ENCODE peak calls at places on chromosome 15, in nine cellular contexts. C is PC-3, B is HepG2, Y is GM23248, P is DND-41, F is H9, G is IMR-90, O is MM.1S, W is PC-9. N is an unnamed sample.

GRCh38 chr15:40344631-40345120 is 3.9 kb upstream of the CCDC9B start:
- DNase-seq in C (peak), B (peak), Y (peak), P (peak), F (peak), G (peak), O (peak), W (peak), N (peak)

GRCh38 chr15:43285609-43286037 is 18.9 kb upstream of the TGM5 start:
- DNase-seq in C (peak), B (peak), Y (peak), P (peak), F (no peak), G (peak), O (peak), W (peak), N (peak)

GRCh38 chr15:90035835-90036220 is 34.7 kb downstream of the ZNF710 start:
- DNase-seq in C (no peak), B (no peak), Y (no peak), P (no peak), F (no peak), G (no peak), O (no peak), W (no peak), N (no peak)

GRCh38 chr15:57388199-57388863 is 12.0 kb downstream of the CGNL1 start:
- DNase-seq in C (no peak), B (no peak), Y (peak), P (no peak), F (no peak), G (no peak), O (no peak), W (no peak), N (peak)

GRCh38 chr15:66698318-66698961 is 3.6 kb upstream of the SMAD6 start:
- DNase-seq in C (peak), B (peak), Y (peak), P (peak), F (peak), G (peak), O (peak), W (peak), N (peak)

GRCh38 chr15:85168642-85169173 is 187.1 kb downstream of the PDE8A start:
- DNase-seq in C (peak), B (peak), Y (peak), P (no peak), F (peak), G (peak), O (peak), W (peak), N (no peak)

GRCh38 chr15:73908822-73909122 is 17.5 kb upstream of the LOXL1 start:
- DNase-seq in C (no peak), B (peak), Y (no peak), P (no peak), F (no peak), G (no peak), O (no peak), W (no peak), N (no peak)

GRCh38 chr15:75117993-75118392 is 83.7 kb upstream of the C15orf39 start:
- DNase-seq in C (no peak), B (no peak), Y (no peak), P (no peak), F (no peak), G (no peak), O (no peak), W (no peak), N (no peak)

GRCh38 chr15:99130314-99130713 is 25.4 kb downstream of the SYNM start:
- DNase-seq in C (no peak), B (no peak), Y (no peak), P (no peak), F (no peak), G (no peak), O (no peak), W (no peak), N (no peak)

GRCh38 chr15:99442268-99442897 is 123.4 kb upstream of the MEF2A start:
- DNase-seq in C (peak), B (no peak), Y (peak), P (no peak), F (no peak), G (peak), O (no peak), W (peak), N (peak)

GRCh38 chr15:99496302-99496629 is 69.5 kb upstream of the MEF2A start:
- DNase-seq in C (no peak), B (no peak), Y (no peak), P (no peak), F (no peak), G (no peak), O (no peak), W (no peak), N (no peak)

GRCh38 chr15:80607288-80607980 is 87.7 kb upstream of the ABHD17C start:
- DNase-seq in C (no peak), B (no peak), Y (no peak), P (no peak), F (no peak), G (no peak), O (no peak), W (no peak), N (no peak)

GRCh38 chr15:77415450-77416448 is 4.2 kb downstream of the PEAK1 start:
- DNase-seq in C (no peak), B (no peak), Y (peak), P (no peak), F (no peak), G (peak), O (no peak), W (no peak), N (peak)

GRCh38 chr15:71329041-71329440 is 213.8 kb downstream of the THSD4 start:
- DNase-seq in C (no peak), B (no peak), Y (no peak), P (no peak), F (no peak), G (peak), O (no peak), W (no peak), N (peak)

GRCh38 chr15:35753486-35753885 is 207.5 kb upstream of the DPH6 start:
- DNase-seq in C (peak), B (no peak), Y (peak), P (no peak), F (no peak), G (peak), O (no peak), W (no peak), N (peak)

GRCh38 chr15:89876736-89877135 is 17.1 kb downstream of the AP3S2 start:
- DNase-seq in C (no peak), B (no peak), Y (no peak), P (no peak), F (no peak), G (no peak), O (no peak), W (no peak), N (no peak)

GRCh38 chr15:65177901-65178300 is 7.2 kb downstream of the CLPX start:
- DNase-seq in C (peak), B (no peak), Y (peak), P (no peak), F (no peak), G (no peak), O (no peak), W (no peak), N (no peak)

GRCh38 chr15:84666373-84666772 is 8.4 kb upstream of the NMB start:
- DNase-seq in C (no peak), B (no peak), Y (peak), P (no peak), F (no peak), G (no peak), O (no peak), W (no peak), N (no peak)

GRCh38 chr15:74789171-74789627 is 7.3 kb downstream of the CSK start:
- DNase-seq in C (peak), B (no peak), Y (no peak), P (no peak), F (no peak), G (no peak), O (peak), W (peak), N (no peak)

GRCh38 chr15:43483306-43484128 is 9.4 kb downstream of the TP53BP1 start:
- DNase-seq in C (peak), B (no peak), Y (peak), P (no peak), F (no peak), G (no peak), O (no peak), W (no peak), N (no peak)

GRCh38 chr15:26050979-26051378 is 187.9 kb upstream of the ATP10A start:
- DNase-seq in C (no peak), B (no peak), Y (no peak), P (no peak), F (no peak), G (no peak), O (no peak), W (no peak), N (no peak)

GRCh38 chr15:37981781-37982180 is 47.3 kb downstream of the TMCO5A start:
- DNase-seq in C (peak), B (peak), Y (peak), P (no peak), F (no peak), G (peak), O (peak), W (no peak), N (peak)

GRCh38 chr15:85458764-85459163 is 78.4 kb downstream of the AKAP13 start:
- DNase-seq in C (peak), B (no peak), Y (peak), P (no peak), F (no peak), G (no peak), O (no peak), W (no peak), N (no peak)

GRCh38 chr15:76105911-76106310 is 46.1 kb downstream of the TMEM266 start:
- DNase-seq in C (no peak), B (no peak), Y (no peak), P (no peak), F (no peak), G (no peak), O (no peak), W (no peak), N (no peak)

GRCh38 chr15:99683000-99683670 is 50.1 kb downstream of the LYSMD4 start:
- DNase-seq in C (no peak), B (no peak), Y (peak), P (no peak), F (no peak), G (peak), O (no peak), W (no peak), N (peak)

GRCh38 chr15:63948971-63949370 is 97.3 kb downstream of the DAPK2 start:
- DNase-seq in C (no peak), B (no peak), Y (no peak), P (no peak), F (no peak), G (no peak), O (no peak), W (no peak), N (peak)
- H3K4me2 ChIP-seq in C (no peak), B (no peak), Y (no peak), P (no peak), F (no peak), G (no peak), O (no peak), W (no peak), N (no peak)

GRCh38 chr15:47182818-47183217 is 534.5 kb upstream of the SEMA6D start:
- DNase-seq in C (no peak), B (no peak), Y (no peak), P (no peak), F (no peak), G (no peak), O (no peak), W (no peak), N (no peak)

GRCh38 chr15:47184405-47185221 is 532.7 kb upstream of the SEMA6D start:
- DNase-seq in C (no peak), B (no peak), Y (peak), P (no peak), F (peak), G (peak), O (peak), W (no peak), N (peak)

GRCh38 chr15:47184003-47184404 is 533.3 kb upstream of the SEMA6D start:
- DNase-seq in C (no peak), B (no peak), Y (peak), P (no peak), F (peak), G (no peak), O (peak), W (no peak), N (no peak)

GRCh38 chr15:47186071-47186470 is 531.2 kb upstream of the SEMA6D start:
- DNase-seq in C (no peak), B (no peak), Y (no peak), P (no peak), F (no peak), G (no peak), O (no peak), W (no peak), N (no peak)

GRCh38 chr15:47185222-47185800 is 532.0 kb upstream of the SEMA6D start:
- DNase-seq in C (no peak), B (no peak), Y (no peak), P (no peak), F (no peak), G (peak), O (no peak), W (no peak), N (no peak)
- H2AFZ ChIP-seq in C (peak), B (no peak), Y (peak), P (no peak), F (no peak), G (peak), O (peak), W (no peak), N (peak)

GRCh38 chr15:68383161-68384074 is 48.5 kb downstream of the ITGA11 start:
- DNase-seq in C (peak), B (peak), Y (peak), P (peak), F (peak), G (peak), O (peak), W (peak), N (no peak)
- H3K4me2 ChIP-seq in C (peak), B (no peak), Y (peak), P (no peak), F (no peak), G (no peak), O (no peak), W (no peak), N (peak)

GRCh38 chr15:42272768-42273098 is 268 bp upstream of the GANC start:
- DNase-seq in C (no peak), B (no peak), Y (no peak), P (no peak), F (no peak), G (no peak), O (no peak), W (no peak), N (no peak)
- H2AFZ ChIP-seq in C (peak), B (no peak), Y (peak), P (peak), F (no peak), G (peak), O (peak), W (peak), N (peak)